ENCODE peak calls at places on chromosomes 12 and 14, in four cellular contexts. R is esophagus squamous epithelium, W is HCT116, E is tibial nerve. C is an unnamed sample.

GRCh38 chr14:105889666-105890473 is 363.5 kb downstream of the TMEM121 start:
- DNase-seq in R (no peak), W (no peak), E (peak; percentile 9), C (peak; percentile 31)

GRCh38 chr14:70052990-70053389 is 135.8 kb downstream of the SLC8A3 start:
- DNase-seq in R (no peak), W (no peak), E (no peak), C (no peak)

GRCh38 chr12:44510510-44510909 is 365.6 kb downstream of the NELL2 start:
- DNase-seq in R (no peak), W (no peak), E (no peak), C (no peak)

GRCh38 chr12:30047499-30048262 is 263.9 kb upstream of the TMTC1 start:
- DNase-seq in R (no peak), W (no peak), E (no peak), C (no peak)

GRCh38 chr14:23941230-23941629 is 12.3 kb upstream of the DHRS4 start:
- DNase-seq in R (no peak), W (no peak), E (no peak), C (no peak)

GRCh38 chr14:35387209-35387608 is 17.3 kb downstream of the NFKBIA start:
- DNase-seq in R (no peak), W (no peak), E (no peak), C (no peak)

GRCh38 chr12:117151195-117152031 is 38.9 kb downstream of the FBXO21 start:
- DNase-seq in R (no peak), W (peak; percentile 35), E (peak; percentile 55), C (peak; percentile 52)

GRCh38 chr12:90188857-90189256 is 480.2 kb upstream of the ATP2B1 start:
- DNase-seq in R (no peak), W (no peak), E (no peak), C (no peak)

GRCh38 chr12:130195776-130196175 is 33.5 kb downstream of the FZD10 start:
- DNase-seq in R (no peak), W (no peak), E (no peak), C (no peak)

GRCh38 chr12:115623764-115624334 is 653.6 kb downstream of the MED13L start:
- DNase-seq in R (no peak), W (no peak), E (no peak), C (no peak)

GRCh38 chr14:92563359-92563758 is 49.8 kb downstream of the RIN3 start:
- DNase-seq in R (no peak), W (no peak), E (no peak), C (no peak)

GRCh38 chr12:106919910-106920544 is 35.7 kb upstream of the TMEM263 start:
- DNase-seq in R (no peak), W (peak; percentile 34), E (no peak), C (no peak)

GRCh38 chr12:6644257-6644596 is 3.0 kb downstream of the ACRBP start:
- DNase-seq in R (no peak), W (no peak), E (no peak), C (no peak)

GRCh38 chr12:120367924-120368788 is 808 bp downstream of the MSI1 start:
- DNase-seq in R (no peak), W (no peak), E (no peak), C (no peak)

GRCh38 chr14:77148510-77149231 is 7.1 kb upstream of the ZDHHC22 start:
- DNase-seq in R (no peak), W (no peak), E (no peak), C (no peak)

GRCh38 chr12:108975024-108975593 is 45.8 kb downstream of the SVOP start:
- DNase-seq in R (no peak), W (no peak), E (no peak), C (no peak)

GRCh38 chr12:120266180-120266535 is 628 bp upstream of the PXN start:
- DNase-seq in R (no peak), W (no peak), E (no peak), C (no peak)

GRCh38 chr14:90487031-90487430 is 90.2 kb downstream of the CALM1 start:
- DNase-seq in R (no peak), W (no peak), E (no peak), C (peak; percentile 44)

GRCh38 chr12:62914443-62914909 is 20.5 kb downstream of the PPM1H start:
- DNase-seq in R (no peak), W (no peak), E (no peak), C (no peak)

GRCh38 chr14:76863724-76864407 is 37.7 kb downstream of the LRRC74A start:
- DNase-seq in R (no peak), W (no peak), E (no peak), C (no peak)

GRCh38 chr14:100317389-100317788 is 5.8 kb upstream of the SLC25A47 start:
- DNase-seq in R (no peak), W (no peak), E (no peak), C (no peak)

GRCh38 chr14:58813745-58814144 is 176.0 kb downstream of the DACT1 start:
- DNase-seq in R (no peak), W (no peak), E (no peak), C (no peak)

GRCh38 chr12:57381693-57382220 is 49.1 kb downstream of the R3HDM2 start:
- DNase-seq in R (no peak), W (no peak), E (no peak), C (no peak)

GRCh38 chr14:72830356-72830755 is 63.5 kb downstream of the DPF3 start:
- DNase-seq in R (no peak), W (no peak), E (no peak), C (no peak)

GRCh38 chr12:124764451-124764850 is 99.2 kb downstream of the SCARB1 start:
- DNase-seq in R (no peak), W (no peak), E (peak; percentile 68), C (no peak)

GRCh38 chr14:103879570-103880333 is 32.4 kb upstream of the PPP1R13B start:
- DNase-seq in R (no peak), W (no peak), E (no peak), C (peak; percentile 93)

GRCh38 chr12:120121766-120122293 is 5.3 kb upstream of the RAB35 start:
- DNase-seq in R (no peak), W (no peak), E (no peak), C (no peak)

GRCh38 chr14:73742520-73743238 is 28.5 kb upstream of the PNMA1 start:
- DNase-seq in R (no peak), W (no peak), E (no peak), C (no peak)

GRCh38 chr14:36477266-36477665 is 42.8 kb downstream of the NKX2-1 start:
- DNase-seq in R (no peak), W (no peak), E (no peak), C (no peak)

GRCh38 chr14:54211562-54212308 is 185.1 kb upstream of the CDKN3 start:
- DNase-seq in R (no peak), W (peak; percentile 64), E (no peak), C (no peak)

GRCh38 chr14:97517566-97518234 is 720.5 kb downstream of the VRK1 start:
- DNase-seq in R (no peak), W (no peak), E (no peak), C (no peak)
- H3K27ac ChIP-seq in R (no peak overlapping the region), W (no peak overlapping the region), E (no peak overlapping the region), C (no peak overlapping the region)

GRCh38 chr12:50442178-50442908 is 41.7 kb downstream of the LARP4 start:
- DNase-seq in R (no peak), W (no peak), E (no peak), C (no peak)
- TF ChIP-seq POLR2A in R (no peak), W (no peak), E (no peak), C (no peak)

GRCh38 chr14:51625170-51625569 is 26.5 kb upstream of the FRMD6 start:
- DNase-seq in R (no peak), W (no peak), E (no peak), C (no peak)

GRCh38 chr14:51628230-51628629 is 23.5 kb upstream of the FRMD6 start:
- DNase-seq in R (no peak), W (no peak), E (no peak), C (no peak)

GRCh38 chr14:51626788-51627187 is 24.9 kb upstream of the FRMD6 start:
- DNase-seq in R (no peak), W (no peak), E (no peak), C (no peak)

GRCh38 chr14:51626185-51626584 is 25.5 kb upstream of the FRMD6 start:
- DNase-seq in R (no peak), W (no peak), E (no peak), C (no peak)

DNA sequence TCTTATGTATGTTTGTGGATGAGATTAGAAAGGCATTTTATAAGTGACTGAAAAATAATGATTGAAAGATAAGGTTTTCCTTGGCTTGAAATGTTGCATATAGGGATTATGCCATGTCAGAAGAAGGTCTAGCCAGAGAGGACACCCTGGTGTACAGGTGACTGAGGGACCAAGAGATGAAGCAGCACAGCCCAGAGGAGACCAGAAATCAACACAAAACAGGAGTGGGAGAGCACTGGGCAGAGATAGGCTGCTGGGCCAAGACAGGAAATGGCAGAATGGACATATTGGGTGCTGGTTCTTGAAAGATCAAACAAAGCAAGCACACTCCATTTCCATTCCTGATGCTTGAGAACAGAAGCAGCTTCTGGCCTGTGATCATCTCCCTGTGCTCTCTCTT is 24.4 kb upstream of the FRMD6 start:
- DNase-seq in R (no peak), W (no peak), E (no peak), C (no peak)
- H3K4me1 ChIP-seq in R (no peaks in the 10 kb centered on the region), W (no peaks in the 10 kb centered on the region), E (no peaks in the 10 kb centered on the region), C (peaks cover 5% of the 10 kb centered on the region)

GRCh38 chr12:42961395-42961794 is 371.8 kb upstream of the PRICKLE1 start:
- DNase-seq in R (no peak), W (peak; percentile 85), E (no peak), C (no peak)

GRCh38 chr12:42962384-42962783 is 372.8 kb upstream of the PRICKLE1 start:
- DNase-seq in R (no peak), W (no peak), E (no peak), C (no peak)

GRCh38 chr12:42960087-42960527 is 370.6 kb upstream of the PRICKLE1 start:
- DNase-seq in R (no peak), W (peak; percentile 45), E (no peak), C (no peak)

GRCh38 chr12:42957136-42957535 is 367.6 kb upstream of the PRICKLE1 start:
- DNase-seq in R (no peak), W (no peak), E (no peak), C (no peak)

DNA sequence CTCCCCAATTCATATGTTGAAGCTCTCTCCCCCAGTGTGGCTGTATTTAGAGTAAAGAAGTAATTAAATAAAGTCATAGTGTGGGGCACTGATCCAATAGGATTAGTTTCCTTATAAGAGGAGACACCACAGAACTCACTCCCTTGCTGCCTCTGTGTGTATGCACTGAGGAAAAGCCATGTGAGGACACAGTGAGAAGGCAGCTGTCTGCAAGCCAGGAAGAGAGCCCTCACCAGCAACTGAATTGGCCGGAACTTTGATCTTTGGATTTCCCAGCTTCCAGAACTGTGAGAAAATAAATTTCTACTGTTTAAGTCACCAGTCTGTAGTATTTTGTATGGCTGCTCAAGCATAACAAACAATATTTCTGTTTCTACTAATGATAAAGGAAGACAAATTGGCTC is 368.7 kb upstream of the PRICKLE1 start:
- DNase-seq in R (no peak), W (no peak), E (no peak), C (no peak)
- H3K27ac ChIP-seq in R (no peak overlapping the region), W (no peak overlapping the region), E (no peak overlapping the region), C (no peak overlapping the region)

C was measured in right lobe of liver.